ENCODE peak calls at places on chromosomes 4 and X, in five cellular contexts. R, M, D, U and J are unnamed samples.

GRCh38 chrX:132101799-132102198 is 26.0 kb downstream of the FRMD7 start:
- DNase-seq in R (no peak), M (no peak), U (no peak), D (no peak), J (no peak)

GRCh38 chrX:131068945-131069719 is 11.0 kb downstream of the ARHGAP36 start:
- DNase-seq in R (no peak), D (peak; percentile 81), U (no peak), M (no peak), J (no peak)

GRCh38 chrX:38095971-38096529 is 89.7 kb downstream of the SYTL5 start:
- DNase-seq in D (no peak), R (no peak), M (no peak), U (no peak), J (no peak)

GRCh38 chrX:125786306-125786705 is 379.8 kb downstream of the DCAF12L2 start:
- DNase-seq in M (no peak), R (no peak), U (no peak), D (no peak), J (no peak)

GRCh38 chrX:46922601-46923000 is 10.4 kb downstream of the JADE3 start:
- DNase-seq in D (no peak), R (no peak), M (no peak), U (no peak), J (no peak)

GRCh38 chr4:54838301-54838700 is 180.5 kb downstream of the KIT start:
- DNase-seq in D (no peak), R (no peak), U (no peak), M (no peak), J (no peak)

GRCh38 chr4:145381163-145381562 is 100.5 kb upstream of the SMAD1 start:
- DNase-seq in D (no peak), R (no peak), U (no peak), M (no peak), J (no peak)

GRCh38 chr4:99447079-99447478 is 11.9 kb upstream of the ADH7 start:
- DNase-seq in U (no peak), D (peak; percentile 18), M (no peak), R (peak; percentile 32), J (peak; percentile 4)

GRCh38 chr4:472881-473574 is 25.9 kb downstream of the ZNF721 start:
- DNase-seq in U (no peak), D (peak; percentile 30), M (no peak), R (peak; percentile 0), J (no peak)

GRCh38 chr4:89661490-89661889 is 175.5 kb downstream of the SNCA start:
- DNase-seq in U (no peak), D (no peak), R (peak; percentile 3), M (peak; percentile 71), J (no peak)

GRCh38 chrX:17692709-17693346 is 44.5 kb upstream of the SCML1 start:
- DNase-seq in U (no peak), M (no peak), R (peak; percentile 16), D (peak; percentile 68), J (no peak)

GRCh38 chrX:139759637-139760036 is 51.7 kb upstream of the MCF2 start:
- DNase-seq in M (no peak), D (peak; percentile 9), R (no peak), U (no peak), J (no peak)

GRCh38 chr4:94603170-94603747 is 151.5 kb downstream of the PDLIM5 start:
- DNase-seq in R (no peak), M (peak; percentile 25), U (peak; percentile 65), D (no peak), J (no peak)

GRCh38 chr4:12499693-12500092 is 984.4 kb downstream of the RAB28 start:
- DNase-seq in M (no peak), R (no peak), U (no peak), D (no peak), J (no peak)

GRCh38 chrX:7996414-7996813 is 69.2 kb upstream of the PNPLA4 start:
- DNase-seq in M (no peak), U (no peak), D (peak; percentile 34), R (no peak), J (no peak)

GRCh38 chr4:88230953-88231835 is 53.2 kb downstream of the PPM1K start:
- DNase-seq in D (no peak), U (no peak), M (no peak), R (no peak), J (no peak)

GRCh38 chrX:102746134-102746584 is 25.6 kb downstream of the GPRASP3 start:
- DNase-seq in U (no peak), D (peak; percentile 34), M (no peak), R (no peak), J (no peak)

GRCh38 chr4:55507612-55508011 is 39.1 kb downstream of the CLOCK start:
- DNase-seq in D (no peak), M (no peak), R (no peak), U (no peak), J (no peak)

GRCh38 chrX:46601283-46601682 is 27.7 kb downstream of the CHST7 start:
- DNase-seq in U (no peak), R (no peak), D (no peak), M (no peak), J (no peak)

GRCh38 chr4:20044936-20045335 is 206.8 kb upstream of the SLIT2 start:
- DNase-seq in U (no peak), M (no peak), D (no peak), R (no peak), J (no peak)

GRCh38 chr4:82774711-82775171 is 23.9 kb downstream of the SCD5 start:
- DNase-seq in R (no peak), D (no peak), M (no peak), U (no peak), J (no peak)

GRCh38 chr4:53629296-53629695 is 38.0 kb upstream of the LNX1 start:
- DNase-seq in M (no peak), U (no peak), R (no peak), D (no peak), J (no peak)

GRCh38 chrX:28177202-28177601 is 196.0 kb upstream of the DCAF8L1 start:
- DNase-seq in U (no peak), R (no peak), M (no peak), D (peak; percentile 47), J (no peak)

GRCh38 chr4:154045086-154045485 is 256.2 kb upstream of the SFRP2 start:
- DNase-seq in M (no peak), U (no peak), D (no peak), R (peak; percentile 6), J (no peak)

GRCh38 chr4:41024556-41025491 is 189.5 kb downstream of the APBB2 start:
- DNase-seq in M (no peak), U (no peak), R (no peak), D (peak; percentile 85), J (no peak)

GRCh38 chrX:130109429-130110378 is 593 bp downstream of the ELF4 start:
- DNase-seq in D (no peak), M (no peak), U (peak; percentile 84), R (no peak), J (no peak)

GRCh38 chr4:38109896-38110295 is 149.7 kb downstream of the PTTG2 start:
- DNase-seq in D (no peak), U (no peak), M (no peak), R (no peak), J (no peak)

GRCh38 chr4:14783011-14783877 is 219.0 kb upstream of the CPEB2 start:
- DNase-seq in R (no peak), U (no peak), M (peak; percentile 47), D (no peak), J (no peak)

GRCh38 chrX:45621356-45622041 is 420.8 kb upstream of the DIPK2B start:
- DNase-seq in R (peak; percentile 55), M (peak; percentile 73), U (no peak), D (no peak), J (peak; percentile 24)

GRCh38 chr4:176340871-176341685 is 21.3 kb downstream of the SPCS3 start:
- DNase-seq in M (no peak), R (no peak), D (no peak), U (no peak), J (no peak)

GRCh38 chr4:4994312-4995097 is 24.8 kb downstream of the CYTL1 start:
- DNase-seq in R (no peak), M (no peak), D (no peak), U (no peak), J (no peak)

GRCh38 chrX:153456161-153456560 is 10.3 kb upstream of the TREX2 start:
- DNase-seq in M (no peak), R (no peak), D (no peak), U (no peak), J (no peak)

GRCh38 chr4:4791299-4791798 is 68.1 kb upstream of the MSX1 start:
- DNase-seq in D (no peak), M (no peak), U (no peak), R (no peak), J (no peak)

GRCh38 chrX:65667503-65668355 is at the start of gene MSN:
- DNase-seq in D (no peak), M (no peak), U (peak; percentile 95), R (no peak), J (no peak)

GRCh38 chr4:163109967-163110366 is 56.7 kb downstream of the NAF1 start:
- DNase-seq in D (no peak), R (no peak), U (no peak), M (no peak), J (no peak)

GRCh38 chr4:112109455-112110425 is 35.5 kb upstream of the FAM241A start:
- DNase-seq in R (no peak), U (no peak), D (no peak), M (no peak), J (no peak)

GRCh38 chr4:2059034-2059725 is at the start of gene NAT8L:
- DNase-seq in R (no peak), M (no peak), U (peak; percentile 75), D (peak; percentile 82), J (no peak)

GRCh38 chr4:112214397-112215264 is 17.0 kb upstream of the AP1AR start:
- DNase-seq in D (no peak), M (no peak), U (no peak), R (no peak), J (no peak)

GRCh38 chrX:98380556-98380955 is 1496.8 kb downstream of the RPA4 start:
- DNase-seq in D (no peak), M (no peak), U (no peak), R (no peak), J (no peak)

GRCh38 chrX:18457000-18457399 is 31.6 kb downstream of the CDKL5 start:
- DNase-seq in R (no peak), D (no peak), U (no peak), M (no peak), J (no peak)